ENCODE peak calls at places on chromosomes 6 and 20, in seven cellular contexts. G, P, O, N, F, I and W are unnamed samples.

GRCh38 chr6:4134841-4135664 is at the start of gene ECI2:
- DNase-seq in I (peak), F (no peak), G (no peak), O (no peak), P (peak), N (peak), W (peak)

GRCh38 chr6:291148-291696 is 1.1 kb upstream of the DUSP22 start:
- DNase-seq in P (no peak), G (no peak), N (no peak), I (no peak), F (no peak), O (no peak), W (peak)

GRCh38 chr6:34235605-34236422 is 859 bp upstream of the HMGA1 start:
- DNase-seq in O (no peak), P (peak), G (no peak), F (peak), I (peak), N (peak), W (peak)

GRCh38 chr20:16518068-16518783 is 55.0 kb downstream of the KIF16B start:
- DNase-seq in I (no peak), F (peak), G (peak), N (no peak), P (peak), O (no peak), W (peak)

GRCh38 chr6:47004458-47004857 is 37.7 kb downstream of the ADGRF1 start:
- DNase-seq in O (no peak), P (no peak), I (no peak), N (no peak), G (no peak), F (no peak), W (no peak)

GRCh38 chr6:102798631-102799030 is 1405.1 kb downstream of the GRIK2 start:
- DNase-seq in P (no peak), N (no peak), G (no peak), F (peak), O (no peak), I (no peak), W (no peak)

GRCh38 chr6:100088009-100088408 is 94.0 kb upstream of the MCHR2 start:
- DNase-seq in F (no peak), I (no peak), O (peak), G (peak), N (no peak), P (no peak), W (no peak)

GRCh38 chr20:10805764-10806163 is 132.0 kb upstream of the JAG1 start:
- DNase-seq in O (no peak), I (no peak), N (no peak), F (no peak), P (no peak), G (no peak), W (no peak)

GRCh38 chr6:110002676-110003075 is 24.6 kb downstream of the GPR6 start:
- DNase-seq in O (no peak), F (no peak), I (no peak), N (no peak), G (no peak), P (no peak), W (no peak)

GRCh38 chr20:11755071-11755881 is 162.4 kb upstream of the BTBD3 start:
- DNase-seq in P (no peak), N (no peak), G (no peak), F (no peak), I (no peak), O (no peak), W (no peak)

GRCh38 chr6:38432479-38432878 is 207.2 kb downstream of the BTBD9 start:
- DNase-seq in N (no peak), G (no peak), F (no peak), O (no peak), I (no peak), P (no peak), W (no peak)

GRCh38 chr6:14799928-14800327 is 445.9 kb upstream of the JARID2 start:
- DNase-seq in F (no peak), O (no peak), P (peak), I (peak), G (peak), N (no peak), W (peak)

GRCh38 chr6:14910692-14911547 is 334.9 kb upstream of the JARID2 start:
- DNase-seq in N (no peak), O (no peak), I (peak), G (no peak), F (no peak), P (peak), W (peak)

GRCh38 chr20:33211817-33212424 is 5.2 kb upstream of the BPIFA3 start:
- DNase-seq in O (no peak), F (peak), G (no peak), I (no peak), N (no peak), P (peak), W (peak)

GRCh38 chr6:5590187-5590586 is 328.9 kb downstream of the FARS2 start:
- DNase-seq in N (no peak), P (no peak), F (no peak), I (no peak), G (no peak), O (no peak), W (no peak)

GRCh38 chr6:108030223-108030622 is 44.3 kb downstream of the OSTM1 start:
- DNase-seq in G (no peak), O (no peak), I (no peak), N (no peak), F (no peak), P (no peak), W (no peak)

GRCh38 chr6:2715737-2716136 is 35.0 kb downstream of the MYLK4 start:
- DNase-seq in O (no peak), N (no peak), P (no peak), G (no peak), F (no peak), I (no peak), W (no peak)

GRCh38 chr6:44072959-44073611 is 54.2 kb downstream of the MRPL14 start:
- DNase-seq in G (no peak), I (peak), P (peak), O (no peak), F (peak), N (peak), W (peak)

GRCh38 chr6:158496700-158497099 is 63.2 kb upstream of the TMEM181 start:
- DNase-seq in F (no peak), O (no peak), I (no peak), P (no peak), N (no peak), G (no peak), W (no peak)

GRCh38 chr6:108556864-108557493 is 3.7 kb upstream of the FOXO3 start:
- DNase-seq in G (peak), O (no peak), I (no peak), P (peak), F (no peak), N (no peak), W (no peak)

GRCh38 chr6:135281227-135281626 is 100.1 kb downstream of the MYB start:
- DNase-seq in P (peak), N (no peak), G (no peak), O (no peak), I (no peak), F (no peak), W (no peak)

GRCh38 chr6:19851273-19852089 is 14.3 kb downstream of the ID4 start:
- DNase-seq in G (peak), N (no peak), F (peak), P (no peak), O (peak), I (no peak), W (peak)

GRCh38 chr20:12847862-12848261 is 160.9 kb upstream of the SPTLC3 start:
- DNase-seq in P (no peak), O (no peak), F (no peak), I (no peak), N (no peak), G (no peak), W (no peak)

GRCh38 chr6:35146453-35146852 is 5.3 kb upstream of the TCP11 start:
- DNase-seq in F (peak), P (peak), O (no peak), N (no peak), I (no peak), G (no peak), W (peak)

GRCh38 chr20:38184098-38184497 is 19.0 kb upstream of the TGM2 start:
- DNase-seq in N (no peak), G (no peak), I (no peak), O (no peak), P (no peak), F (no peak), W (no peak)

GRCh38 chr6:141158740-141159139 is 974.0 kb upstream of the GJE1 start:
- DNase-seq in P (no peak), G (no peak), F (no peak), N (no peak), I (no peak), O (no peak), W (no peak)

GRCh38 chr20:47713941-47714450 is 71.3 kb downstream of the SULF2 start:
- DNase-seq in N (no peak), F (no peak), O (no peak), P (no peak), I (no peak), G (no peak), W (no peak)

GRCh38 chr6:8953310-8953709 is 518.0 kb upstream of the SLC35B3 start:
- DNase-seq in P (no peak), N (no peak), G (no peak), I (no peak), O (no peak), F (no peak), W (no peak)

GRCh38 chr20:11849270-11849920 is 68.3 kb upstream of the BTBD3 start:
- DNase-seq in I (no peak), N (no peak), P (no peak), O (no peak), F (no peak), G (no peak), W (no peak)

DNA sequence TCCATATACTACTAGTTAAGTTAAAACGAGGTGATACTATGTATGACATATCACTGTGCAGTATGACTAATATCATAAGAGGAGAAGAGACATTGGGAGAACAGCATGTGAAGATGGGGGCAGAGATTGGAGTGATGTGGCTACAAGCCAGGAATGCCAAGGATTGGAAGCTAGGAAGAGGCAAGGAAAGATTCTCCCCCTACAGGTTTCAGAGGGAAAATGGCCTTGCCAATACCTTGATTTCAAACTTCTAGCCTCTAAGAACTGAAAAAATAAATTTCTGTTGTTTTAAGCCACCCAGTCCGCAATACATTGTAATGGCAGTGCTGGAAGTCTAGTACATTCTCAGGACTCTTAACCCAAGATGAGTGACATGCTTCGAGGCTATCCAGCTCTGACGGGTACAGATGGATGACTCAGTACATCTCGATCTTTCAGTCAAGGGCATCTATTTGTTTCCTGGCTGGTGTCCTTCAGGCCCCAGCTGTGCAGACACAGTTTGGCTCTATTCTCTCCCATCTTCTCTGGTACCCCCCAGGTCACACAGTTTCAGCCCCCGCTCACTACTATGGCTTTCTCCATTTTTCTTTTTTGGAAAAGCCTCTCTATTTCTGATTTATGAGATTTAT is 55.5 kb upstream of the THEMIS start:
- DNase-seq in F (no peak), O (no peak), P (no peak), G (no peak), I (no peak), N (no peak), W (no peak)
- TF ChIP-seq CTCF in F (peak), O (no peak), P (no peak), G (peak), I (no peak), N (no peak), W (no peak)

DNA sequence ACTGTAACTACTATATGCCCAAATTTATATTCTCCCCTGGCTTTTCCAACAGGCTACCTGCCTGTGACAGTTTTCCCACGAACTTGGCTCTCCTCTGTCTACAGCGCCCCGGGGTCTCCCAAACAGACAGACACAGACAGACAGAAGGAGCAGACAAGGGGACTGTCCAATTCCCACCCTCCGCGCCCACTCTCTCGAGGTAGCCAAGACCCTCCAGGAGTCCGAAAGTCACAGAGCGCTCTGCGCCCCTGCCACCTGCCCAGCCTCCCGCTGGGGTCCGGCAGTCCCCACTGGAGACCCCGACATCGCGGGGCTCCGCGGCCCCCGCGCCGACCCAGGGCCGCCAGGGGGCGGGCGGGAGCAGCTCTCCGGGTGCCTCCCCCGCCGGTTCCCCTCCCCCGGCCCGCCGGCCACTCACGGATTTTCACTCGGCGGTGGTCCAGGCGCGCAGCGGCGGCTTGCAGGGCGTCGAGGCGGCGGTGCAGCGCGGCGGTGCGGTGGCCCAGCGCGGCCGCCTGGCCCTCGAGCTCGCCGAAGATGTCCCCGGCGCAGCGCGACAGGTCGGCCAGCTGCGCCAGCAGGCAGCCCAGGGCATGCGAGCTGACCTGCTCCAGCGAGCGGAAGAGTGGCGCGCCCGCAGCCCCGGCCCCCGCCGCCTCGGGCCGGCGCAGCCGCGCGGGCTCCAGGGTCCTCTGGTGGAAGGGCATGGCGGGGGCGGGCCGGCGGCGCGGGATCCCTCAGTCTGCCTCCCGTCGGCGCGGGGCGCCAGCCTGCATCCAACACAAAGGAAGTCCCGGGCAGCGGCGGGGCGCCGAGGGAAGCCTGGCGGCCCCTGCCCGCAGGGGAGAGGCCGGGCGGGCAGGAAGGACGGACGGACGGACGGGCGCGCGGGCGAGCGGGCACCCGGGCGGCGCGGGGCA is 81.3 kb upstream of the CCDC28A start:
- DNase-seq in F (peak), N (peak), G (no peak), O (no peak), P (peak), I (peak), W (peak)
- TF ChIP-seq CTCF in F (peak), N (peak), G (peak), O (peak), P (peak), I (peak), W (peak)

GRCh38 chr20:23667666-23668065 is 21.2 kb downstream of the CST4 start:
- DNase-seq in I (no peak), F (no peak), G (no peak), N (no peak), P (no peak), O (no peak), W (no peak)

GRCh38 chr20:23666698-23667097 is 22.1 kb downstream of the CST4 start:
- DNase-seq in P (no peak), I (no peak), O (no peak), F (no peak), G (no peak), N (no peak), W (no peak)

GRCh38 chr20:23664954-23665353 is 23.9 kb downstream of the CST4 start:
- DNase-seq in G (no peak), O (no peak), N (no peak), P (no peak), F (no peak), I (no peak), W (no peak)

GRCh38 chr20:23668477-23668951 is 20.3 kb downstream of the CST4 start:
- DNase-seq in G (no peak), N (peak), F (peak), O (no peak), P (peak), I (no peak), W (peak)

GRCh38 chr20:23666189-23666588 is 22.6 kb downstream of the CST4 start:
- DNase-seq in N (no peak), F (no peak), G (no peak), O (no peak), I (no peak), P (no peak), W (no peak)
- TF ChIP-seq CTCF in N (no peak), F (no peak), G (peak), O (peak), I (no peak), P (no peak), W (no peak)

GRCh38 chr6:133951227-133951626 is 1.8 kb upstream of the TBPL1 start:
- DNase-seq in P (no peak), F (no peak), G (no peak), N (no peak), O (no peak), I (no peak), W (no peak)

GRCh38 chr6:133948472-133948871 is 4.6 kb upstream of the TBPL1 start:
- DNase-seq in G (no peak), N (no peak), O (no peak), P (no peak), F (no peak), I (no peak), W (no peak)

GRCh38 chr6:133951881-133952814 is 876 bp upstream of the TBPL1 start:
- DNase-seq in O (no peak), I (peak), P (peak), F (peak), N (peak), G (peak), W (peak)

GRCh38 chr6:133945158-133945557 is 7.9 kb upstream of the TBPL1 start:
- DNase-seq in F (no peak), P (no peak), G (no peak), O (no peak), N (no peak), I (no peak), W (no peak)

DNA sequence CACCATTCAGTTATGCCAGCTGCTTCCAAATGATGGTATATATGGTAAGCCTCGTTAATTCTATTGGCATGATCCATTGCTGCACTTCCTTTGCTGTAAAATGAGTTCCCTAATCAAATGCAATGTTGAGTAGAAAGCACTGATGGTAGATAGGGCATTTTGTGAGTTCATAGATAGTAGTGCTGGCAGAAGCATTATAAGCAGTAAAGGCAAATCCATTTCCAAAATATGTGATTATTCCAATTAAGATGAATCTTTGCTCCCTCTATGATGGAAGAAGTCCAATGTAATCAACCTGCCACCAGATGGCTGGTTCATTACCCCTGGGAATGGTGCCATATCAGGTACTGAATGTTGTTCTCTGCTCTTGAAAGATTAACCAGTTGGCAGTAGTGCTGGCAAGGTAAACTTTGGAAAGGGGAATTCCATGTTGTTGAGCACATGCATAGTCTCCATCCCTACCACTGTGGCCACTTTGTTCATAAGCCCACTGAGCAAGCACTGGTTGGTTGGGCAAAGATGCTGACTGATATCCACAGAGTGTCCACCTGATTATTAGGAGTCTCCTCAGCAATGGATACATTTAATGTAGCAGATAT is 5.6 kb upstream of the TBPL1 start:
- DNase-seq in N (no peak), P (no peak), I (no peak), F (no peak), G (no peak), O (no peak), W (no peak)
- TF ChIP-seq CTCF in N (no peak), P (no peak), I (no peak), F (no peak), G (no peak), O (no peak), W (no peak)

GRCh38 chr20:44734938-44735337 is 10.7 kb upstream of the KCNK15 start:
- DNase-seq in N (no peak), F (no peak), G (no peak), P (no peak), O (no peak), I (no peak), W (no peak)
- TF ChIP-seq CTCF in N (no peak), F (no peak), G (peak), P (no peak), O (peak), I (no peak), W (no peak)

GRCh38 chr6:118505656-118506055 is 42.4 kb upstream of the PLN start:
- DNase-seq in I (no peak), O (no peak), P (no peak), N (no peak), F (no peak), G (no peak), W (no peak)

GRCh38 chr6:118511930-118512715 is 36.0 kb upstream of the PLN start:
- DNase-seq in G (no peak), N (no peak), I (no peak), O (no peak), P (no peak), F (no peak), W (no peak)

GRCh38 chr6:118507636-118508035 is 40.5 kb upstream of the PLN start:
- DNase-seq in F (no peak), P (no peak), O (no peak), G (no peak), I (no peak), N (no peak), W (no peak)

GRCh38 chr6:118506071-118506638 is 41.9 kb upstream of the PLN start:
- DNase-seq in N (no peak), G (no peak), I (no peak), P (no peak), F (no peak), O (no peak), W (no peak)

DNA sequence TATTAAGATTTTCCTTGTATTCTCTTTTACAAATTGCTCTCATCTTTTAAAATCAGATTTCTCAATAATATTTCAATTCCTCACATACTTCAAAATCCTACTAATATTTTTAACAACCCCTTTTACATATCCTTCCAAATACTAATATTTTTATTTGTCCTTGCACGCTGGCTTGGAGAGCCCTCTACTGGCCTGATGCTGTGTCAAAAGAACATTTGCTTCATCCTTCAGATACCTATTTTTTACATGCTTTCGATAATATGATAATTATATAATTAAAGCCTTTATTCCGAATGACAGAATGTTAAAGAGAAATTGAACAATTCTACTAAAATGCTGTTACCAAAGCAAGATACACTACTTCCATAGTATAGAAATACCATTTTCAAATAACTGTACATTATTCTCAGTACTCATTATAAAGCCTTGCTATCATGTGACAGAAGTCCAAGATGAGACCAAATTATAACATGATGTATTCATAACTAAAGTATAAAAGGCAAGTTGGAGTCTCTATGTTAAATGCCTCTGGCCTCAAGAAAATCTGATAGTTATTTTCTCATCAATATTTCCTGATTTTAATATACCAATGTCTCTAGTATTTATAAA is 39.0 kb upstream of the PLN start:
- DNase-seq in P (no peak), G (peak), O (no peak), F (no peak), I (no peak), N (no peak), W (peak)
- TF ChIP-seq CTCF in P (peak), G (peak), O (peak), F (peak), I (no peak), N (no peak), W (peak)